ENCODE peak calls at places on chromosomes 6 and 20, in six cellular contexts. H is MM.1S, Z is PC-9, V is neural progenitor cell, N is GM23338, I is PC-3. B is an unnamed sample. For H3F3A, the result is how much of the 10 kb centered on the place peaks cover.

GRCh38 chr6:107120404-107120803 is 5.1 kb upstream of the BEND3 start:
- DNase-seq in H (no peak), Z (no peak), V (no peak), N (no peak), I (no peak), B (no peak)

GRCh38 chr6:32637219-32637880 is at the start of gene HLA-DQA1:
- DNase-seq in H (no peak), Z (no peak), V (no peak), N (no peak), I (peak), B (no peak)

GRCh38 chr6:142705054-142705453 is 239.9 kb downstream of the HIVEP2 start:
- DNase-seq in H (no peak), Z (no peak), V (no peak), N (no peak), I (no peak), B (no peak)

GRCh38 chr6:41878961-41879405 is 16.2 kb downstream of the USP49 start:
- DNase-seq in H (no peak), Z (no peak), V (no peak), N (no peak), I (peak), B (peak)

GRCh38 chr6:9172096-9172495 is 736.8 kb upstream of the SLC35B3 start:
- DNase-seq in H (no peak), Z (no peak), V (no peak), N (no peak), I (no peak), B (no peak)

GRCh38 chr6:22147469-22147815 is 149.4 kb downstream of the PRL start:
- DNase-seq in H (no peak), Z (no peak), V (no peak), N (no peak), I (no peak), B (no peak)

GRCh38 chr6:156774872-156775405 is 2.2 kb upstream of the ARID1B start:
- DNase-seq in H (no peak), Z (no peak), V (peak), N (peak), I (no peak), B (peak)

GRCh38 chr6:43916091-43916923 is 146.3 kb downstream of the VEGFA start:
- DNase-seq in H (no peak), Z (no peak), V (no peak), N (no peak), I (no peak), B (peak)

GRCh38 chr6:163563303-163563702 is 148.8 kb downstream of the QKI start:
- DNase-seq in H (no peak), Z (no peak), V (no peak), N (no peak), I (no peak), B (no peak)

GRCh38 chr20:22719250-22719649 is 134.9 kb upstream of the FOXA2 start:
- DNase-seq in H (no peak), Z (no peak), V (no peak), N (peak), I (no peak), B (no peak)

GRCh38 chr20:54658525-54658924 is 183.1 kb downstream of the DOK5 start:
- DNase-seq in H (no peak), Z (no peak), V (no peak), N (no peak), I (no peak), B (no peak)

GRCh38 chr6:147522597-147522996 is 14.1 kb downstream of the SAMD5 start:
- DNase-seq in H (peak), Z (no peak), V (no peak), N (no peak), I (no peak), B (no peak)

GRCh38 chr20:45611054-45611453 is 18.5 kb upstream of the WFDC10A start:
- DNase-seq in H (no peak), Z (no peak), V (no peak), N (no peak), I (peak), B (peak)

DNA sequence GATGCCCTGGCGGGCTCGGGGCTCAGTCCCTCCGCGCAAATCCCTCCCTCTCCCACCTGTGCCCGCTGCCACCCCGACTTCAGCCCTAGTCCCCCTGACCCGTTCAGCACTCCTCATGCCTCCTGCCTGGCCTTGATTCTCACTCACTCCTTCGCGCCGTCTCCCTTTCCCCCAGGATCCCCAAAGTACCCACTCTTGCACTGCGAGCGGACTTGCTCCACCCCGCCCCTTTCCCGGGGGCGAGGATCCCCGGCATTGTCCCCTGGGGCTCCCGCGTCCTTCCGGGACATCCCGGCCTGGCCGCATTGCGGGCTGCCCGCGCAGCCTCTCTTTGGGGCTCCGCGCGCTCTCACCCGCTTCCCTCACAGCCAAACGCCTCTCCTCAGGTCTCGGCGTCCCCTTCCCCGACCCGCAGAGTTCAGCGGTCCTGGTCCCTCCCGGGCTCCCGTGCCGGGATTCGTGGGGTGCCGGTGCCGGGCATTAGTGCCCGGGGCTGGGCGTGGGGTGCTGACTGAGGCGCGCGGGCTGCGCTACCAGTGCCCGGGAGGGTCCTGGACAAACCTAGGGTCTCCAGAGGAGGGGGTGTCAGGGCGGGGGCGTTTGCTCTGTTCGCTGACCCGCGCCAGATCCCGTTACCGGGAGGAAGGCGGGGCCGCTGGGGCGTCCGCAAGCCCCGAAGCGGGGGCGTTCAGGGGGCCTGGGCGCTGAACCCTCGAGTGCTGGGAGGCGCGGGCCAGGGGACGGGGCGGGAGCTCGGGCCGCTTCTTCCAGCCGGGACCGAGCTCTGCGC is 45.6 kb upstream of the SUPT3H start:
- DNase-seq in H (peak), Z (no peak), V (peak), N (peak), I (peak), B (peak)
- TF ChIP-seq EZH2 in H (no peak), Z (no peak), V (peak), N (peak), I (no peak), B (no peak)

DNA sequence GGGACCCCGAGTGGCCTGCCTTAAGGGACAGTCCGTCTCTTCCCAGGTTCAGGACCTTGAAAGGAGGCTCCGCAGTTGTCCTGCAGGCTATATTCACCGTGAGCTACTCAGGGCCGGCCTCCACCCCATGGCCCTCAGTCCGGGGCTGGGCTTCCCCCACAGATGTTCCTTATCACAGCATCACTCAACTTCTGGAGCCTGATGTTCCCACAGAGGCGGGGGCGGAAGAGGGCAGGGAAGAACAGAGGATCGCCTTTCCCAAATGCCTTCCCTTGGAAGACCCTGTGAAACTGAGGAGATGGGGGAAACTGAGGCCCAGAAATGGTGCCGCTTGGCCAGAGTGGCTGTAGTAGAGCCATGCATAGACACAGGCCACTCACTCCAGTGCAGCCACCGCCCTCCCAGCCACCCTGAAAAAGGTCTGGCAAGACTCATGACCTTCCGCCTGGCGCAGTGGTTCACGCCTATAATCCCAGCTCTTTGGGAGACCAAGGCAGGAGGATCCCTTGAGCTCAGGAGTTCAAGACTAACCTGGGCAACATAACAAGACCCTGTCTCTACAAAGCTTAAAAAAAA is 4.3 kb upstream of the COX4I2 start:
- DNase-seq in H (no peak), Z (no peak), V (no peak), N (no peak), I (no peak), B (no peak)
- H3F3A ChIP-seq in H (under half), Z (under half), V (under half), N (under half), I (under half), B (under half)

GRCh38 chr6:75209432-75209723 is 3.5 kb upstream of the COL12A1 start:
- DNase-seq in H (no peak), Z (no peak), V (no peak), N (no peak), I (no peak), B (no peak)

GRCh38 chr6:75206338-75207210 is 721 bp upstream of the COL12A1 start:
- DNase-seq in H (no peak), Z (no peak), V (peak), N (peak), I (no peak), B (peak)

GRCh38 chr6:75207211-75207984 is 1.5 kb upstream of the COL12A1 start:
- DNase-seq in H (no peak), Z (no peak), V (peak), N (peak), I (no peak), B (peak)

GRCh38 chr6:75210885-75211739 is 5.3 kb upstream of the COL12A1 start:
- DNase-seq in H (peak), Z (peak), V (peak), N (peak), I (peak), B (peak)

DNA sequence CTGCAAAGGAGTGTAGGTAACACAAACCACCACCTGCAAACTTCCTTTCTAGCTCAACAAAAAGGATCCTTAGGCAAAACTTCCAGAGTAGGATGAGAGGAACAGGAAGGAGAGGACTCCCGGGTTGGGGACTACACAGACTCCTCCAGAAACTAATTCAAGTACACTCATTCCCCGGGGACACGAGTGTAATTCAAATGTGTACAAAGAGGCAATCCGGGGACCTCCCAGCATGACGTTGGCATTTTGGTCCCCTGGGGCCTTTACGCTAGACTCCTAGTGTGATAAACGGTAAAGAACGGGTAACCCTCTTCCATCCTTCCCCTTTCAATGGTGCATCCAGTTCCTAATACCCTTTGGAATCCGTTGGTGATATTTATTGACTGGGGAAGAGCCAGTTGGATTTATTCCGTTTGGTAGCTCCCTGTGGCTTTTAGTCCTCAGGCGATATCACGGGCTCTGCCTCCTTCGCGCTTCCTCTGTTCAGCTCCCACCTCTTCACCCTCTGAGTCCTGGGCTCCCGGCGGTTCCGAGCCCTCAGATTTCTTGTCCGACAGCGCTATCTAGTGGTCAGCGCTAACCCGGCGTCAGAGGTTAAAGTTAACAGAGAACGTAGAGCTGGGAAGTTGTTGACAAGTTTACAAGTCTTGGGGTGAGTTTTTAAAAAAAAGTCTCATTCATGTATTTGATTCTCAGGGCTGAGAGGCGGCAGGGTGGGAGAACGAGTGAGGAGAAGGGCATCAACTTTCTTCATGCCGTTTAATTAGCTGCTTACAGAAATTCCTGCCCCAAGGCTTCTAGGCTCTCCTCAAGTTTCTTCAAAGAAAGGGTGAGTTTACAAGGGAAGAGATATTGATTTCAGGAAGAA is 2.9 kb upstream of the COL12A1 start:
- DNase-seq in H (peak), Z (peak), V (peak), N (peak), I (peak), B (peak)
- TF ChIP-seq EZH2 in H (no peak), Z (no peak), V (no peak), N (peak), I (no peak), B (no peak)

GRCh38 chr20:49629606-49630005 is 61.7 kb upstream of the PTGIS start:
- DNase-seq in H (no peak), Z (no peak), V (no peak), N (no peak), I (no peak), B (no peak)

GRCh38 chr20:49631074-49631716 is 63.3 kb upstream of the PTGIS start:
- DNase-seq in H (no peak), Z (no peak), V (no peak), N (no peak), I (no peak), B (no peak)

GRCh38 chr20:49630396-49630951 is 62.5 kb upstream of the PTGIS start:
- DNase-seq in H (peak), Z (no peak), V (no peak), N (no peak), I (no peak), B (no peak)

GRCh38 chr20:49624317-49624716 is 56.4 kb upstream of the PTGIS start:
- DNase-seq in H (no peak), Z (no peak), V (no peak), N (no peak), I (no peak), B (no peak)

DNA sequence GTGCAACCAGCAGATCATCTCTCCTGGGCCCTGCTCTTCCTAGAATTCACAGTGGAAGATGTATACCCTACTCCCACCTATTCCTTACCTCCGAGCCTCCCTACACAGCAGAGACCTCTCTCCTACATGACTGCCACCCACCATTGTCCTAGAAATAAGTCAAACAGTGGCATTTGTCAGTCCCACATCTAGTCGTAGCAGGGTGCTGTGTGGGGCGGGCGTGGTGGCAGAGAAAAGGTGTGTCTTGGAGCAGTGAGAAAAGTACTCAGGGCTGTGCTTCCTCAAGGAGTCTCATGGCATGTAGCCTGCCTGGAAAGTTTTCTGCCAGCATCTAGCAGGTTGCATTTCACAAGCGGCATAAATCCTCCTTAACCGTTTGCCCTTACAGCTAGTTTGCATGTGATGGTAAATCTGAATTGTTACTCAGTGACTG is 59.4 kb upstream of the PTGIS start:
- DNase-seq in H (no peak), Z (peak), V (no peak), N (no peak), I (no peak), B (no peak)
- H3F3A ChIP-seq in H (under half), Z (half or more), V (under half), N (under half), I (under half), B (under half)

GRCh38 chr20:63071541-63072181 is 64.9 kb upstream of the BHLHE23 start:
- DNase-seq in H (no peak), Z (no peak), V (peak), N (peak), I (peak), B (peak)
- TF ChIP-seq EZH2 in H (no peak), Z (no peak), V (no peak), N (no peak), I (no peak), B (no peak)

GRCh38 chr6:80223743-80224212 is 117.3 kb downstream of the BCKDHB start:
- DNase-seq in H (no peak), Z (no peak), V (no peak), N (no peak), I (no peak), B (peak)

GRCh38 chr6:80226156-80226555 is 119.7 kb downstream of the BCKDHB start:
- DNase-seq in H (no peak), Z (no peak), V (no peak), N (no peak), I (no peak), B (no peak)

GRCh38 chr6:80227545-80227944 is 121.1 kb downstream of the BCKDHB start:
- DNase-seq in H (no peak), Z (no peak), V (no peak), N (no peak), I (no peak), B (peak)

GRCh38 chr6:80226699-80227098 is 120.2 kb downstream of the BCKDHB start:
- DNase-seq in H (no peak), Z (no peak), V (no peak), N (no peak), I (no peak), B (no peak)
- H3F3A ChIP-seq in H (under half), Z (under half), V (under half), N (under half), I (under half), B (under half)

DNA sequence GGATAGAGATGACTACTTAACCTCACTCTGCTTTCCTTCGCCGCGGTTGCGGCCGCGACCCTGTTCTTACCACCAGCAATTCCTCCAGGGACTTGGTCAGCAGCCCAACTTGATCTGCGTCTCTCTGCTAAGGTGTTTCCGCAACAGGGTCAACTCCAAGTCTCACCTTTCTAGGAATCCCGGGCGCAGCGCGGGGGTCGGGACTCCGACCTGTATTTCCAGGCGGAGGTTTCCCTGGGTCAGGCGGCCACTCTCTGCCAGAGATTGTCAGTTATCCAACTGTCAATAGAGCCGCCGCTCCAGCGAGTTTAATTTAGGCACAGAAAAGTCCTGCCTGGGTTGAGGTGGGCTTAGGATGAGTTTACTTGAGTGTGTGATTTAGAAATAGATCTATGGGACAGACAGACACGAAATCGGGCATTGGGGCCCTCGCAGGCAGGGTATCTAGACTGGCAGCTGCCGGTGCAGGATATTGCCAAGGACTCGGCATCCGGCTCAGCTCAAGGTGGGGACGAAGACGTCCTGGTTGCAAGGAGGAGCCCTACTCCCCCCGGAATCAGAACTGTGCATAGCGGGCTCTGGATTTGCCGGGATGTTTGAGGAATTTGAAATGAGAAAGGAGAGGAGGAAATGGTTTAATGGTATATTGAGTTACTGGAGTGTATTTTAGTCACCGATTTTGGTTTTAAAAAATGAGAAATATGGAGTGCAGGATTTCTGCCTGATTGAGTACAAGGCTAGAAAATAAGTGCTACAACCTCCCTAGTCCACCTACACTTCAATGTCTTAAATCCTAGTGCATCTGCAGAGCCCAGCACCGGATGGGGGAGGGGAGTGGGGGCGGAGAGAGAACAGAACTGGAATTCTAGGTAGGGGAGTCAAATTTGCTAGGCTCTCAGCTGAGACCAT is 23.7 kb downstream of the POM121L2 start:
- DNase-seq in H (no peak), Z (no peak), V (peak), N (peak), I (peak), B (no peak)
- TF ChIP-seq EZH2 in H (no peak), Z (no peak), V (peak), N (peak), I (no peak), B (peak)

GRCh38 chr6:294656-295565 is 2.6 kb downstream of the DUSP22 start:
- DNase-seq in H (no peak), Z (no peak), V (no peak), N (no peak), I (no peak), B (peak)
- H3F3A ChIP-seq in H (half or more), Z (under half), V (under half), N (under half), I (under half), B (under half)